ENCODE peak calls at places on chromosomes 16 and 17, in six cellular contexts. V is tibial nerve; M is stimulated activated CD8-positive, alpha-beta memory T cell treated with anti-CD3 and anti-CD28 coated beads, Interleukin-4, amount 100 ng/mL, for 4 hours; Z is progenitor cell of endocrine pancreas; F is AG10803; P is stimulated activated naive B cell treated with anti-CD40 and anti-IgM and Interleukin-4, amounts not matched to agents 10 μg/mL and 1 μg/mL and 100 μg/mL, for 72 hours. O is an unnamed sample.

GRCh38 chr16:49431040-49431439 is 57.4 kb downstream of the C16orf78 start:
- DNase-seq in F (no peak), V (no peak), P (no peak), M (no peak), Z (no peak), O (no peak)

GRCh38 chr17:55288356-55289105 is 23.8 kb downstream of the HLF start:
- DNase-seq in P (no peak), Z (no peak), V (no peak), F (no peak), M (no peak), O (no peak)

GRCh38 chr17:596763-597644 is 117.6 kb downstream of the VPS53 start:
- DNase-seq in M (no peak), Z (no peak), V (no peak), F (peak; percentile 56), P (no peak), O (no peak)

GRCh38 chr16:56895813-56896212 is 30.8 kb downstream of the SLC12A3 start:
- DNase-seq in P (no peak), M (no peak), Z (no peak), F (no peak), V (no peak), O (no peak)

GRCh38 chr16:5633845-5634440 is 536.3 kb upstream of the EEF2KMT start:
- DNase-seq in M (no peak), V (no peak), P (no peak), F (no peak), Z (no peak), O (no peak)

GRCh38 chr16:54178491-54178976 is 108.1 kb downstream of the IRX3 start:
- DNase-seq in F (no peak), M (no peak), P (no peak), Z (no peak), V (no peak), O (peak; percentile 41)

GRCh38 chr17:57356722-57357391 is 100.5 kb downstream of the MSI2 start:
- DNase-seq in M (no peak), V (no peak), P (no peak), Z (no peak), F (no peak), O (no peak)

GRCh38 chr16:22313141-22313781 is 16.1 kb downstream of the POLR3E start:
- DNase-seq in Z (no peak), F (no peak), M (no peak), P (no peak), V (no peak), O (no peak)

GRCh38 chr17:36464765-36465088 is 21.8 kb upstream of the ZNHIT3 start:
- DNase-seq in M (no peak), F (no peak), Z (no peak), V (no peak), P (no peak), O (no peak)

GRCh38 chr17:40514013-40514875 is 12.8 kb upstream of the TNS4 start:
- DNase-seq in V (no peak), F (no peak), P (no peak), Z (no peak), M (no peak), O (no peak)

GRCh38 chr17:9900744-9901143 is 4.3 kb downstream of the RCVRN start:
- DNase-seq in M (no peak), Z (no peak), P (no peak), V (no peak), F (peak; percentile 89), O (no peak)

GRCh38 chr17:29732613-29733012 is 109.9 kb upstream of the CORO6 start:
- DNase-seq in V (no peak), P (no peak), M (no peak), Z (no peak), F (no peak), O (no peak)

GRCh38 chr16:59920054-59920453 is 1185.9 kb upstream of the GOT2 start:
- DNase-seq in P (no peak), M (no peak), V (no peak), F (no peak), Z (no peak), O (no peak)

GRCh38 chr17:1029196-1029911 is 32.4 kb downstream of the TIMM22 start:
- DNase-seq in V (no peak), P (no peak), M (no peak), F (peak; percentile 62), Z (no peak), O (peak; percentile 64)

GRCh38 chr17:81160747-81161453 is 4.4 kb upstream of the PVALEF start:
- DNase-seq in P (no peak), V (no peak), Z (no peak), F (no peak), M (no peak), O (peak; percentile 27)

GRCh38 chr16:28219283-28219682 is 7.5 kb upstream of the XPO6 start:
- DNase-seq in Z (no peak), M (no peak), V (no peak), F (no peak), P (no peak), O (no peak)

GRCh38 chr17:17448076-17448475 is 28.7 kb upstream of the MED9 start:
- DNase-seq in P (no peak), Z (no peak), F (no peak), V (no peak), M (no peak), O (no peak)

GRCh38 chr17:83054518-83055125 is 24.8 kb upstream of the METRNL start:
- DNase-seq in Z (no peak), F (no peak), P (no peak), V (peak; percentile 6), M (no peak), O (no peak)

GRCh38 chr17:74083321-74083720 is 120.2 kb upstream of the RPL38 start:
- DNase-seq in F (no peak), M (no peak), Z (no peak), P (no peak), V (no peak), O (no peak)

GRCh38 chr16:23949630-23950290 is 114.0 kb downstream of the PRKCB start:
- DNase-seq in M (no peak), V (no peak), F (no peak), P (peak; percentile 55), Z (no peak), O (peak; percentile 52)

GRCh38 chr16:28093383-28093725 is 29.8 kb upstream of the GSG1L start:
- DNase-seq in V (no peak), F (no peak), P (no peak), M (no peak), Z (no peak), O (no peak)

O was measured in left ventricle myocardium superior.